ENCODE peak calls at places on chromosomes 3 and 15, in nine cellular contexts. One of them, this sample, is unnamed. For H3K27me3 and H3K4me1, the result is how much of the 10 kb centered on the place peaks cover.

GRCh38 chr3:106514431-106514830 is 645.6 kb upstream of the CBLB start:
- DNase-seq in cardiac muscle cell: no peak
- DNase-seq in Caco-2: no peak
- DNase-seq in upper lobe of right lung: no peak
- DNase-seq in CD4-positive, CD25-positive, alpha-beta regulatory T cell: no peak
- DNase-seq in left ventricle myocardium inferior: no peak
- DNase-seq in tibial artery: no peak
- DNase-seq in heart left ventricle: no peak
- DNase-seq in fibroblast of lung: no peak
- DNase-seq in this sample: no peak

GRCh38 chr15:100464895-100465294 is 63.9 kb downstream of the CERS3 start:
- DNase-seq in upper lobe of right lung: no peak
- DNase-seq in Caco-2: no peak
- DNase-seq in CD4-positive, CD25-positive, alpha-beta regulatory T cell: no peak
- DNase-seq in fibroblast of lung: no peak
- DNase-seq in left ventricle myocardium inferior: no peak
- DNase-seq in heart left ventricle: no peak
- DNase-seq in tibial artery: no peak
- DNase-seq in cardiac muscle cell: no peak
- DNase-seq in this sample: no peak

GRCh38 chr3:70771426-70772147 is 459.1 kb upstream of the MDFIC2 start:
- DNase-seq in heart left ventricle: no peak
- DNase-seq in Caco-2: no peak
- DNase-seq in fibroblast of lung: peak
- DNase-seq in left ventricle myocardium inferior: no peak
- DNase-seq in upper lobe of right lung: no peak
- DNase-seq in tibial artery: no peak
- DNase-seq in CD4-positive, CD25-positive, alpha-beta regulatory T cell: no peak
- DNase-seq in cardiac muscle cell: no peak
- DNase-seq in this sample: peak

GRCh38 chr15:66483131-66483566 is 14.4 kb downstream of the SNAPC5 start:
- DNase-seq in CD4-positive, CD25-positive, alpha-beta regulatory T cell: no peak
- DNase-seq in heart left ventricle: no peak
- DNase-seq in cardiac muscle cell: peak
- DNase-seq in tibial artery: no peak
- DNase-seq in upper lobe of right lung: peak
- DNase-seq in fibroblast of lung: peak
- DNase-seq in left ventricle myocardium inferior: no peak
- DNase-seq in Caco-2: no peak
- DNase-seq in this sample: no peak

GRCh38 chr3:46889381-46890110 is 12.0 kb downstream of the PTH1R start:
- DNase-seq in heart left ventricle: no peak
- DNase-seq in left ventricle myocardium inferior: peak
- DNase-seq in tibial artery: no peak
- DNase-seq in Caco-2: no peak
- DNase-seq in upper lobe of right lung: no peak
- DNase-seq in fibroblast of lung: no peak
- DNase-seq in CD4-positive, CD25-positive, alpha-beta regulatory T cell: no peak
- DNase-seq in cardiac muscle cell: peak
- DNase-seq in this sample: no peak

GRCh38 chr3:38404286-38404685 is 49.4 kb upstream of the ACVR2B start:
- DNase-seq in upper lobe of right lung: no peak
- DNase-seq in cardiac muscle cell: peak
- DNase-seq in tibial artery: no peak
- DNase-seq in fibroblast of lung: peak
- DNase-seq in CD4-positive, CD25-positive, alpha-beta regulatory T cell: no peak
- DNase-seq in heart left ventricle: no peak
- DNase-seq in Caco-2: no peak
- DNase-seq in left ventricle myocardium inferior: peak
- DNase-seq in this sample: no peak

GRCh38 chr3:38560996-38561717 is 65.0 kb downstream of the EXOG start:
- DNase-seq in tibial artery: no peak
- DNase-seq in fibroblast of lung: no peak
- DNase-seq in heart left ventricle: peak
- DNase-seq in CD4-positive, CD25-positive, alpha-beta regulatory T cell: no peak
- DNase-seq in left ventricle myocardium inferior: no peak
- DNase-seq in Caco-2: no peak
- DNase-seq in upper lobe of right lung: peak
- DNase-seq in cardiac muscle cell: no peak
- DNase-seq in this sample: no peak

GRCh38 chr15:99181544-99181943 is 67.8 kb downstream of the TTC23 start:
- DNase-seq in upper lobe of right lung: no peak
- DNase-seq in left ventricle myocardium inferior: no peak
- DNase-seq in tibial artery: peak
- DNase-seq in cardiac muscle cell: peak
- DNase-seq in fibroblast of lung: peak
- DNase-seq in Caco-2: no peak
- DNase-seq in heart left ventricle: peak
- DNase-seq in CD4-positive, CD25-positive, alpha-beta regulatory T cell: no peak
- DNase-seq in this sample: no peak

GRCh38 chr3:54967586-54968244 is 39.9 kb upstream of the LRTM1 start:
- DNase-seq in heart left ventricle: no peak
- DNase-seq in Caco-2: no peak
- DNase-seq in upper lobe of right lung: no peak
- DNase-seq in tibial artery: no peak
- DNase-seq in fibroblast of lung: peak
- DNase-seq in CD4-positive, CD25-positive, alpha-beta regulatory T cell: no peak
- DNase-seq in cardiac muscle cell: peak
- DNase-seq in left ventricle myocardium inferior: no peak
- DNase-seq in this sample: no peak

GRCh38 chr15:52803543-52804306 is 13.6 kb upstream of the ONECUT1 start:
- DNase-seq in heart left ventricle: no peak
- DNase-seq in CD4-positive, CD25-positive, alpha-beta regulatory T cell: no peak
- DNase-seq in Caco-2: no peak
- DNase-seq in cardiac muscle cell: no peak
- DNase-seq in tibial artery: no peak
- DNase-seq in upper lobe of right lung: no peak
- DNase-seq in left ventricle myocardium inferior: no peak
- DNase-seq in fibroblast of lung: no peak
- DNase-seq in this sample: peak

GRCh38 chr15:52800852-52801747 is 11.0 kb upstream of the ONECUT1 start:
- DNase-seq in fibroblast of lung: no peak
- DNase-seq in upper lobe of right lung: no peak
- DNase-seq in left ventricle myocardium inferior: no peak
- DNase-seq in heart left ventricle: no peak
- DNase-seq in Caco-2: no peak
- DNase-seq in CD4-positive, CD25-positive, alpha-beta regulatory T cell: no peak
- DNase-seq in tibial artery: no peak
- DNase-seq in cardiac muscle cell: no peak
- DNase-seq in this sample: no peak

GRCh38 chr15:52802110-52802509 is 12.0 kb upstream of the ONECUT1 start:
- DNase-seq in tibial artery: no peak
- DNase-seq in fibroblast of lung: no peak
- DNase-seq in left ventricle myocardium inferior: no peak
- DNase-seq in upper lobe of right lung: no peak
- DNase-seq in CD4-positive, CD25-positive, alpha-beta regulatory T cell: no peak
- DNase-seq in heart left ventricle: no peak
- DNase-seq in cardiac muscle cell: no peak
- DNase-seq in Caco-2: no peak
- DNase-seq in this sample: no peak

GRCh38 chr15:52799145-52799811 is 9.1 kb upstream of the ONECUT1 start:
- DNase-seq in CD4-positive, CD25-positive, alpha-beta regulatory T cell: no peak
- DNase-seq in left ventricle myocardium inferior: no peak
- DNase-seq in fibroblast of lung: no peak
- DNase-seq in Caco-2: no peak
- DNase-seq in heart left ventricle: no peak
- DNase-seq in upper lobe of right lung: no peak
- DNase-seq in tibial artery: no peak
- DNase-seq in cardiac muscle cell: no peak
- DNase-seq in this sample: no peak

DNA sequence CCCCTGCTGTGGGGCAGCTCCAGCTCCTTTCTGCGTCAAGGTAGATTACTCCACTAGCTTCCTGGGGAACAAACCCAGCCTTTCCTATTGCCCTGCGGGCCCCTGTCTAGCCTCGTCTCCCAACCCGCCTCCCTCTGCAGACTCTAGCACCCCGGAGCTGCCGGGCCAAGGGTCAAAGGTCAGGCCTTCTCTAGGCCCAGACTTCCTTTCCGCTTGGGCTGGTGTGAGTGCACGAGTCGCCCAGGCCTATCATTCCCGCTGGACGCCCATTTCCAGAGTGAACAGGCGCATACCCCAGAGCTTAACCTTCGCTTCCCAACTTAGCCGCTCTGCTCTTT is 11.6 kb upstream of the ONECUT1 start:
- DNase-seq in Caco-2: no peak
- DNase-seq in CD4-positive, CD25-positive, alpha-beta regulatory T cell: no peak
- DNase-seq in heart left ventricle: no peak
- DNase-seq in left ventricle myocardium inferior: no peak
- DNase-seq in tibial artery: no peak
- DNase-seq in fibroblast of lung: no peak
- DNase-seq in cardiac muscle cell: no peak
- DNase-seq in upper lobe of right lung: no peak
- DNase-seq in this sample: no peak
- H3K27me3 ChIP-seq in Caco-2: under half
- H3K27me3 ChIP-seq in CD4-positive, CD25-positive, alpha-beta regulatory T cell: half or more
- H3K27me3 ChIP-seq in heart left ventricle: half or more
- H3K27me3 ChIP-seq in left ventricle myocardium inferior: half or more
- H3K27me3 ChIP-seq in tibial artery: half or more
- H3K27me3 ChIP-seq in fibroblast of lung: half or more
- H3K27me3 ChIP-seq in cardiac muscle cell: half or more
- H3K27me3 ChIP-seq in upper lobe of right lung: half or more
- H3K27me3 ChIP-seq in this sample: half or more

GRCh38 chr3:61967019-61967418 is 405.6 kb downstream of the PTPRG start:
- DNase-seq in left ventricle myocardium inferior: no peak
- DNase-seq in Caco-2: no peak
- DNase-seq in fibroblast of lung: no peak
- DNase-seq in CD4-positive, CD25-positive, alpha-beta regulatory T cell: no peak
- DNase-seq in upper lobe of right lung: no peak
- DNase-seq in heart left ventricle: no peak
- DNase-seq in cardiac muscle cell: no peak
- DNase-seq in tibial artery: no peak
- DNase-seq in this sample: no peak

GRCh38 chr3:61966200-61966599 is 404.8 kb downstream of the PTPRG start:
- DNase-seq in cardiac muscle cell: no peak
- DNase-seq in tibial artery: no peak
- DNase-seq in Caco-2: peak
- DNase-seq in upper lobe of right lung: no peak
- DNase-seq in CD4-positive, CD25-positive, alpha-beta regulatory T cell: no peak
- DNase-seq in left ventricle myocardium inferior: no peak
- DNase-seq in fibroblast of lung: no peak
- DNase-seq in heart left ventricle: no peak
- DNase-seq in this sample: no peak

GRCh38 chr3:61961882-61962281 is 400.5 kb downstream of the PTPRG start:
- DNase-seq in upper lobe of right lung: no peak
- DNase-seq in fibroblast of lung: no peak
- DNase-seq in left ventricle myocardium inferior: no peak
- DNase-seq in CD4-positive, CD25-positive, alpha-beta regulatory T cell: no peak
- DNase-seq in Caco-2: no peak
- DNase-seq in heart left ventricle: no peak
- DNase-seq in cardiac muscle cell: no peak
- DNase-seq in tibial artery: no peak
- DNase-seq in this sample: no peak

GRCh38 chr3:61965770-61966131 is 404.4 kb downstream of the PTPRG start:
- DNase-seq in Caco-2: no peak
- DNase-seq in heart left ventricle: no peak
- DNase-seq in upper lobe of right lung: no peak
- DNase-seq in fibroblast of lung: no peak
- DNase-seq in CD4-positive, CD25-positive, alpha-beta regulatory T cell: no peak
- DNase-seq in left ventricle myocardium inferior: no peak
- DNase-seq in tibial artery: no peak
- DNase-seq in cardiac muscle cell: no peak
- DNase-seq in this sample: no peak

DNA sequence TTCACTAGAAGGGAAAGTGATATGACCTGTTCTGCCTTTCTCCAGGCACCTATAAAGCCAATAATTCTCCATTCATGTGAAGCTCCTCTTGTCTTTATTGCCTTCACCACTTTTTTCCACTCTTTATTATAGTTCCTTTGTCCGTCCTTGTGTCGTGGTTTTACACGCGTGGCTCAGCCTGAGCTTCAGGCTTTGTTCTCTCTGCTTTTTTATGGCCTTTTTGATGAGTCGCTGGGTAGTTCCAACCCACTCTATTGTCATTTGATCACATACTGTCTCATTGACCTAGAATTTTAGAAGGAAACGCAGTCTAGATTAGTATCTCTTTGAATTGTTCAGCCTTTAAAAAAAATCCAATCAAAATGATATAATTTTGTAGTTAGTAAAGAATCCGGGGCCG is 403.2 kb downstream of the PTPRG start:
- DNase-seq in tibial artery: no peak
- DNase-seq in CD4-positive, CD25-positive, alpha-beta regulatory T cell: no peak
- DNase-seq in left ventricle myocardium inferior: no peak
- DNase-seq in cardiac muscle cell: no peak
- DNase-seq in fibroblast of lung: no peak
- DNase-seq in Caco-2: no peak
- DNase-seq in heart left ventricle: no peak
- DNase-seq in upper lobe of right lung: no peak
- DNase-seq in this sample: no peak
- H3K4me3 ChIP-seq in tibial artery: no peak
- H3K4me3 ChIP-seq in CD4-positive, CD25-positive, alpha-beta regulatory T cell: no peak
- H3K4me3 ChIP-seq in left ventricle myocardium inferior: no peak
- H3K4me3 ChIP-seq in cardiac muscle cell: no peak
- H3K4me3 ChIP-seq in fibroblast of lung: no peak
- H3K4me3 ChIP-seq in Caco-2: no peak
- H3K4me3 ChIP-seq in heart left ventricle: no peak
- H3K4me3 ChIP-seq in upper lobe of right lung: no peak
- H3K4me3 ChIP-seq in this sample: no peak

DNA sequence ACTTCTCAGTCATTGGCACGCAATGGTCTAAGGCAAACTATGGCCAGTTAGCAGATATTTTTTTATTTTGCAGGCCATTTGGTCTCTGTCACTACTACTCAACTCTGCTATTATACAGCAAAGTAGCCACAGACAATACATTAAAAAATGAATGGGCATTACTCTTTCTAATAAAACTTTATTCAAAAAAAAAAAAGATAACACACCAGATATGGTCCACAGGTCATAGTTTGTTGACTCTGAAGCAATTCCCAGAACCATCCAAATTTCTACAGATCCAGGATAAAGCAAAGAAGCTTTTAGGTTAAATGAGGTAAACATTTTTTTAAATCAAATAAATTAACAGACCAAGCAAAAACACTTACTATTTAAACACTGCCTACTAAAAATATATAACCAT is 89.4 kb downstream of the TBL1XR1 start:
- DNase-seq in Caco-2: no peak
- DNase-seq in fibroblast of lung: no peak
- DNase-seq in cardiac muscle cell: no peak
- DNase-seq in left ventricle myocardium inferior: no peak
- DNase-seq in upper lobe of right lung: no peak
- DNase-seq in CD4-positive, CD25-positive, alpha-beta regulatory T cell: no peak
- DNase-seq in tibial artery: no peak
- DNase-seq in heart left ventricle: no peak
- DNase-seq in this sample: no peak
- H3K4me1 ChIP-seq in Caco-2: under half
- H3K4me1 ChIP-seq in fibroblast of lung: under half
- H3K4me1 ChIP-seq in cardiac muscle cell: under half
- H3K4me1 ChIP-seq in left ventricle myocardium inferior: half or more
- H3K4me1 ChIP-seq in upper lobe of right lung: half or more
- H3K4me1 ChIP-seq in CD4-positive, CD25-positive, alpha-beta regulatory T cell: half or more
- H3K4me1 ChIP-seq in tibial artery: under half
- H3K4me1 ChIP-seq in heart left ventricle: under half
- H3K4me1 ChIP-seq in this sample: under half

GRCh38 chr3:195184716-195185421 is 86.1 kb downstream of the XXYLT1 start:
- DNase-seq in left ventricle myocardium inferior: no peak
- DNase-seq in tibial artery: no peak
- DNase-seq in cardiac muscle cell: no peak
- DNase-seq in heart left ventricle: no peak
- DNase-seq in upper lobe of right lung: no peak
- DNase-seq in CD4-positive, CD25-positive, alpha-beta regulatory T cell: no peak
- DNase-seq in Caco-2: no peak
- DNase-seq in fibroblast of lung: no peak
- DNase-seq in this sample: no peak
- H3K27me3 ChIP-seq in left ventricle myocardium inferior: under half
- H3K27me3 ChIP-seq in tibial artery: under half
- H3K27me3 ChIP-seq in cardiac muscle cell: under half
- H3K27me3 ChIP-seq in heart left ventricle: under half
- H3K27me3 ChIP-seq in upper lobe of right lung: under half
- H3K27me3 ChIP-seq in CD4-positive, CD25-positive, alpha-beta regulatory T cell: under half
- H3K27me3 ChIP-seq in Caco-2: under half
- H3K27me3 ChIP-seq in fibroblast of lung: under half
- H3K27me3 ChIP-seq in this sample: under half

GRCh38 chr15:85623648-85624047 is 171.1 kb downstream of the KLHL25 start:
- DNase-seq in heart left ventricle: no peak
- DNase-seq in upper lobe of right lung: no peak
- DNase-seq in cardiac muscle cell: peak
- DNase-seq in CD4-positive, CD25-positive, alpha-beta regulatory T cell: no peak
- DNase-seq in fibroblast of lung: peak
- DNase-seq in tibial artery: no peak
- DNase-seq in left ventricle myocardium inferior: no peak
- DNase-seq in Caco-2: no peak
- DNase-seq in this sample: no peak
- H3K4me3 ChIP-seq in heart left ventricle: peak
- H3K4me3 ChIP-seq in upper lobe of right lung: peak
- H3K4me3 ChIP-seq in cardiac muscle cell: no peak
- H3K4me3 ChIP-seq in CD4-positive, CD25-positive, alpha-beta regulatory T cell: peak
- H3K4me3 ChIP-seq in fibroblast of lung: no peak
- H3K4me3 ChIP-seq in tibial artery: peak
- H3K4me3 ChIP-seq in left ventricle myocardium inferior: peak
- H3K4me3 ChIP-seq in Caco-2: no peak
- H3K4me3 ChIP-seq in this sample: no peak

This sample was measured in MM.1S.